ENCODE peak calls at places on chromosomes 5 and 9, in nine cellular contexts. X is heart right ventricle, O is fibroblast of lung, F is endodermal cell, W is trophoblast cell, D is A549, C is body of pancreas, Z is NT2/D1, N is mesenchymal stem cell. T is an unnamed sample.
A peak's percentile ranks its signal among the peaks of the same experiment; 100 is the strongest.

GRCh38 chr5:135979510-135979909 is 24.7 kb upstream of the LECT2 start:
- DNase-seq in X (peak; percentile 40), O (peak; percentile 82), F (no peak), W (no peak), D (no peak), C (no peak), Z (no peak), N (peak; percentile 83), T (no peak)

GRCh38 chr5:81232449-81233079 is 558 bp upstream of the CKMT2 start:
- DNase-seq in X (peak; percentile 90), O (no peak), F (no peak), W (peak; percentile 70), D (no peak), C (peak; percentile 21), Z (no peak), N (peak; percentile 24), T (no peak)

GRCh38 chr5:119290161-119290569 is 65.7 kb upstream of the TNFAIP8 start:
- DNase-seq in X (no peak), O (peak; percentile 66), F (no peak), W (peak; percentile 79), D (no peak), C (no peak), Z (no peak), N (no peak), T (no peak)

GRCh38 chr9:91421022-91421765 is 2.4 kb downstream of the NFIL3 start:
- DNase-seq in X (peak; percentile 38), O (peak; percentile 42), F (peak; percentile 82), W (no peak), D (no peak), C (peak; percentile 27), Z (no peak), N (peak; percentile 67), T (peak; percentile 64)

GRCh38 chr5:78783434-78784130 is 135.0 kb upstream of the LHFPL2 start:
- DNase-seq in X (no peak), O (no peak), F (no peak), W (no peak), D (no peak), C (no peak), Z (no peak), N (no peak), T (no peak)

GRCh38 chr5:176364765-176365662 is at the start of gene ARL10:
- DNase-seq in X (peak; percentile 33), O (peak; percentile 53), F (peak; percentile 79), W (no peak), D (no peak), C (no peak), Z (no peak), N (peak; percentile 15), T (no peak)

GRCh38 chr5:912356-913091 is 19.8 kb downstream of the TRIP13 start:
- DNase-seq in X (no peak), O (peak; percentile 99), F (peak; percentile 70), W (peak; percentile 85), D (peak; percentile 96), C (no peak), Z (no peak), N (peak; percentile 97), T (no peak)

GRCh38 chr5:151251001-151251551 is 1.9 kb upstream of the GM2A start:
- DNase-seq in X (no peak), O (no peak), F (no peak), W (no peak), D (no peak), C (no peak), Z (no peak), N (no peak), T (no peak)

GRCh38 chr9:112124156-112124555 is 50.9 kb downstream of the SUSD1 start:
- DNase-seq in X (no peak), O (no peak), F (no peak), W (no peak), D (no peak), C (peak; percentile 15), Z (no peak), N (no peak), T (no peak)

GRCh38 chr9:71036501-71036900 is 84.9 kb downstream of the TRPM3 start:
- DNase-seq in X (no peak), O (peak; percentile 12), F (no peak), W (no peak), D (no peak), C (no peak), Z (no peak), N (no peak), T (no peak)

GRCh38 chr5:178380541-178381074 is 148.0 kb upstream of the PHYKPL start:
- DNase-seq in X (no peak), O (no peak), F (no peak), W (no peak), D (no peak), C (no peak), Z (no peak), N (no peak), T (no peak)

GRCh38 chr5:143433680-143434079 is 30.2 kb upstream of the NR3C1 start:
- DNase-seq in X (no peak), O (no peak), F (no peak), W (no peak), D (no peak), C (no peak), Z (no peak), N (no peak), T (no peak)

GRCh38 chr5:54610197-54610898 is 92.8 kb downstream of the SNX18 start:
- DNase-seq in X (no peak), O (peak; percentile 55), F (no peak), W (no peak), D (no peak), C (no peak), Z (no peak), N (peak; percentile 53), T (peak; percentile 26)

GRCh38 chr9:15834541-15834940 is 281.7 kb downstream of the CCDC171 start:
- DNase-seq in X (no peak), O (peak; percentile 42), F (no peak), W (no peak), D (no peak), C (peak; percentile 15), Z (no peak), N (peak; percentile 36), T (no peak)

GRCh38 chr5:83026507-83026906 is 50.7 kb downstream of the TMEM167A start:
- DNase-seq in X (no peak), O (no peak), F (peak; percentile 76), W (peak; percentile 90), D (no peak), C (no peak), Z (peak; percentile 43), N (no peak), T (no peak)

GRCh38 chr9:116072046-116072445 is 81.5 kb upstream of the PAPPA start:
- DNase-seq in X (no peak), O (no peak), F (no peak), W (no peak), D (no peak), C (no peak), Z (no peak), N (no peak), T (no peak)

GRCh38 chr9:104927216-104927911 is 591 bp downstream of the ABCA1 start:
- DNase-seq in X (no peak), O (peak; percentile 62), F (peak; percentile 85), W (peak; percentile 33), D (peak; percentile 48), C (peak; percentile 38), Z (peak; percentile 35), N (peak; percentile 69), T (peak; percentile 70)

GRCh38 chr5:54021413-54022155 is 288.8 kb downstream of the ARL15 start:
- DNase-seq in X (no peak), O (peak; percentile 29), F (no peak), W (no peak), D (no peak), C (no peak), Z (no peak), N (peak; percentile 46), T (no peak)

GRCh38 chr9:132216861-132217655 is 55.2 kb downstream of the NTNG2 start:
- DNase-seq in X (no peak), O (no peak), F (no peak), W (no peak), D (no peak), C (no peak), Z (no peak), N (no peak), T (no peak)

GRCh38 chr9:132226571-132227430 is 64.9 kb downstream of the NTNG2 start:
- DNase-seq in X (no peak), O (no peak), F (no peak), W (no peak), D (no peak), C (no peak), Z (no peak), N (no peak), T (no peak)

GRCh38 chr9:132220069-132220468 is 58.2 kb downstream of the NTNG2 start:
- DNase-seq in X (no peak), O (no peak), F (no peak), W (no peak), D (no peak), C (no peak), Z (no peak), N (no peak), T (no peak)

GRCh38 chr9:132224645-132225044 is 62.8 kb downstream of the NTNG2 start:
- DNase-seq in X (no peak), O (no peak), F (no peak), W (no peak), D (no peak), C (no peak), Z (no peak), N (no peak), T (no peak)

GRCh38 chr9:132221941-132222340 is 60.1 kb downstream of the NTNG2 start:
- DNase-seq in X (no peak), O (no peak), F (no peak), W (no peak), D (no peak), C (no peak), Z (no peak), N (no peak), T (no peak)
- H3K4me1 ChIP-seq in X (no peaks in the 10 kb centered on the region), O (no peaks in the 10 kb centered on the region), F (no peaks in the 10 kb centered on the region), W (no peaks in the 10 kb centered on the region), D (no peaks in the 10 kb centered on the region), C (no peaks in the 10 kb centered on the region), Z (peaks cover 12% of the 10 kb centered on the region), N (no peaks in the 10 kb centered on the region), T (no peaks in the 10 kb centered on the region)

GRCh38 chr9:35341021-35341420 is 148.9 kb upstream of the RUSC2 start:
- DNase-seq in X (no peak), O (no peak), F (no peak), W (no peak), D (no peak), C (no peak), Z (no peak), N (no peak), T (no peak)
- H3K4me3 ChIP-seq in X (no peak overlapping the region), O (peak overlapping the region; percentile 37), F (no peak overlapping the region), W (no peak overlapping the region), D (no peak overlapping the region), C (no peak overlapping the region), Z (no peak overlapping the region), N (peak overlapping the region; percentile 75), T (no peak overlapping the region)

DNA sequence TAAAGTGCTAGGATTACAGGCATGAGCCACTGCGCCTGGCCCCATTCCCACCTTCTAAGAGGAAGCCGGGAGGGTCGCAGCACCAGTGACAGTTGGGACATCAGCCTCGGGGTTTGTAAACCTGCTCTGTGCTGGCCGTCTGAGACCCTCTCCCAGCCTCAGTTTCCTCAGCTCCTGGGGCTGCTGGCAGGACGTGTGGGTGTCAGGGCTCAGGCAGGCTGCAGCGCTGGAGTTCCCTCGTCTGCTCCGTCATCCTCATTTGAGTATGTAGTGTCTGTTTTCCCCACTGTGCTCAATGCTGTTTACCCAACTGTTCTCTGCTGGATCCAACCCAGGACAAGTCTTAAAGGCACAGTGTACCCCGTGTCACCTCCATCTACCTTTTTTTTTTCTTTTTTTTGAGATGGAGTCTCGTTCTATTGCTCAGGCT is 2.0 kb upstream of the NINJ1 start:
- DNase-seq in X (no peak), O (no peak), F (no peak), W (no peak), D (no peak), C (no peak), Z (no peak), N (peak; percentile 62), T (peak; percentile 54)
- H3K4me1 ChIP-seq in X (peaks cover 33% of the 10 kb centered on the region), O (peaks cover 17% of the 10 kb centered on the region), F (peaks cover 8% of the 10 kb centered on the region), W (peaks cover 15% of the 10 kb centered on the region), D (peaks cover 32% of the 10 kb centered on the region), C (peaks cover 43% of the 10 kb centered on the region), Z (peaks cover 23% of the 10 kb centered on the region), N (peaks cover 32% of the 10 kb centered on the region), T (peaks cover 29% of the 10 kb centered on the region)

GRCh38 chr9:99436636-99437035 is 214.6 kb downstream of the SEC61B start:
- DNase-seq in X (no peak), O (no peak), F (no peak), W (no peak), D (no peak), C (no peak), Z (no peak), N (no peak), T (no peak)
- H3K4me3 ChIP-seq in X (no peak overlapping the region), O (no peak overlapping the region), F (peak overlapping the region; percentile 37), W (no peak overlapping the region), D (no peak overlapping the region), C (no peak overlapping the region), Z (no peak overlapping the region), N (no peak overlapping the region), T (no peak overlapping the region)